ENCODE peak calls at places on chromosomes 3 and 15, in eight cellular contexts. N is GM23338, Q is PC-3, R is transverse colon, X is heart right ventricle, Z is pancreas, U is psoas muscle, L is adrenal gland. D is an unnamed sample.

GRCh38 chr3:167837430-167837829 is 101.9 kb downstream of the SERPINI1 start:
- DNase-seq in N (no peak), R (no peak), X (no peak), Q (peak; percentile 52), Z (no peak), U (no peak), L (no peak), D (no peak)

GRCh38 chr15:52028431-52029093 is 9.5 kb downstream of the MAPK6 start:
- DNase-seq in N (no peak), X (no peak), R (no peak), U (no peak), L (no peak), Z (no peak), Q (no peak), D (no peak)

GRCh38 chr3:25768851-25769250 is 14.4 kb downstream of the NGLY1 start:
- DNase-seq in N (no peak), X (no peak), U (no peak), R (no peak), L (no peak), Z (no peak), Q (no peak), D (no peak)

GRCh38 chr3:17233398-17233800 is 348.6 kb downstream of the PLCL2 start:
- DNase-seq in R (no peak), N (peak; percentile 69), U (no peak), X (no peak), Z (no peak), L (peak; percentile 20), Q (peak; percentile 97), D (peak; percentile 67)

GRCh38 chr3:191136347-191136746 is 62.7 kb upstream of the OSTN start:
- DNase-seq in X (no peak), Z (no peak), R (no peak), L (no peak), N (peak; percentile 61), Q (peak; percentile 68), U (no peak), D (peak; percentile 7)

GRCh38 chr3:127607675-127608361 is 9.6 kb downstream of the MCM2 start:
- DNase-seq in Q (no peak), R (no peak), X (no peak), Z (no peak), U (peak; percentile 15), L (no peak), N (no peak), D (no peak)

GRCh38 chr3:194139085-194139976 is 3.4 kb downstream of the HES1 start:
- DNase-seq in N (peak; percentile 67), Q (peak; percentile 83), X (no peak), U (peak; percentile 54), Z (no peak), R (no peak), L (no peak), D (peak; percentile 72)

GRCh38 chr15:56772868-56773639 is 39.7 kb upstream of the ZNF280D start:
- DNase-seq in U (no peak), Q (no peak), L (no peak), N (peak; percentile 61), Z (no peak), X (no peak), R (no peak), D (no peak)

GRCh38 chr3:14481646-14482036 is 58.5 kb downstream of the GRIP2 start:
- DNase-seq in Z (no peak), Q (no peak), U (peak; percentile 17), X (no peak), N (no peak), L (no peak), R (no peak), D (no peak)

GRCh38 chr3:128011140-128011539 is 41.1 kb upstream of the SEC61A1 start:
- DNase-seq in Z (peak; percentile 89), N (peak; percentile 95), R (peak; percentile 58), U (no peak), Q (peak; percentile 70), X (no peak), L (no peak), D (peak; percentile 38)

GRCh38 chr15:25797511-25798206 is 65.5 kb downstream of the ATP10A start:
- DNase-seq in R (no peak), X (no peak), L (no peak), U (no peak), Q (no peak), Z (no peak), N (no peak), D (no peak)

GRCh38 chr3:42205800-42206514 is 60.0 kb downstream of the CCK start:
- DNase-seq in Z (no peak), X (no peak), U (no peak), L (no peak), N (peak; percentile 26), R (no peak), Q (no peak), D (no peak)

GRCh38 chr15:37788767-37789391 is 145.6 kb upstream of the TMCO5A start:
- DNase-seq in R (no peak), Q (no peak), U (no peak), N (no peak), X (no peak), L (no peak), Z (no peak), D (no peak)

GRCh38 chr3:50352762-50353161 is 2.1 kb downstream of the CYB561D2 start:
- DNase-seq in Z (no peak), X (no peak), L (no peak), R (no peak), U (no peak), Q (peak; percentile 80), N (no peak), D (no peak)

GRCh38 chr15:82197734-82198594 is 64.6 kb downstream of the EFL1 start:
- DNase-seq in R (peak; percentile 60), Z (no peak), Q (peak; percentile 81), X (peak; percentile 31), L (peak; percentile 74), U (peak; percentile 67), N (peak; percentile 91), D (peak; percentile 84)

GRCh38 chr15:31452595-31453557 is 126.2 kb downstream of the KLF13 start:
- DNase-seq in L (no peak), N (no peak), R (no peak), Q (no peak), X (peak; percentile 58), Z (no peak), U (peak; percentile 82), D (no peak)
- H3K4me1 ChIP-seq in L (no peaks in the 10 kb centered on the region), N (no peaks in the 10 kb centered on the region), R (no peaks in the 10 kb centered on the region), Q (peaks cover 9% of the 10 kb centered on the region), X (no peaks in the 10 kb centered on the region), Z (no peaks in the 10 kb centered on the region), U (no peaks in the 10 kb centered on the region), D (no peaks in the 10 kb centered on the region)

GRCh38 chr15:70557506-70558258 is 205.7 kb downstream of the UACA start:
- DNase-seq in N (no peak), Z (no peak), L (no peak), U (peak; percentile 63), R (no peak), X (no peak), Q (no peak), D (no peak)
- TF ChIP-seq CTCF in N (no peak), Z (no peak), L (no peak), U (no peak), R (no peak), X (no peak), Q (no peak), D (no peak)

GRCh38 chr15:62068071-62068786 is 1.5 kb downstream of the C2CD4A start:
- DNase-seq in N (peak; percentile 68), U (peak; percentile 70), X (peak; percentile 61), Z (peak; percentile 87), L (peak; percentile 44), R (peak; percentile 51), Q (peak; percentile 22), D (peak; percentile 50)
- H3K4me3 ChIP-seq in N (peak overlapping the region; percentile 54), U (peak overlapping the region; percentile 63), X (peak overlapping the region; percentile 51), Z (peak overlapping the region; percentile 62), L (peak overlapping the region; percentile 66), R (peak overlapping the region; percentile 68), Q (peak overlapping the region; percentile 64), D (peak overlapping the region; percentile 20)

DNA sequence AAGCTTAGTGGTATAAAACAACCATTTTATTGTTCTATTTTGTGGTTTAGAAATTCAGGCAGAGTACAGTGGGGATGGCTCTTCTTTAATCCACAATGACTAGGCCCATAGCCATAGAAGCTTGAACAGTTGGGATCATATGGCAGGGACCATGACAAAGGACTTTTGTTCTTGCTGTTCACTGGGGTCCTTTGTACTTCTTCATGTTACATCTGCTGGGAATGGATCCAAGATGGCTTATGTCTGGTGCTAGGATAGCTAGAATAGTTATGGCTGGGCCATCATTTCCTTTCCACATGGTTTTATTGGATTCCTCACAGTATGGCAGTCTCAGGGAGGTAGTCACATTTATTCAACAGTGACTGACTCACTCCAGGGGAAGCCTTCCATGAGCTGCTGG is 427.9 kb upstream of the AGTR1 start:
- DNase-seq in U (no peak), Q (peak; percentile 2), Z (no peak), L (no peak), R (no peak), N (no peak), X (no peak), D (no peak)
- H3K4me1 ChIP-seq in U (no peaks in the 10 kb centered on the region), Q (no peaks in the 10 kb centered on the region), Z (no peaks in the 10 kb centered on the region), L (no peaks in the 10 kb centered on the region), R (no peaks in the 10 kb centered on the region), N (peaks cover 28% of the 10 kb centered on the region), X (no peaks in the 10 kb centered on the region), D (no peaks in the 10 kb centered on the region)

GRCh38 chr15:62021991-62022600 is 38.2 kb downstream of the VPS13C start:
- DNase-seq in Q (peak; percentile 36), Z (no peak), R (no peak), N (peak; percentile 62), L (no peak), X (no peak), U (no peak), D (peak; percentile 3)
- TF ChIP-seq CTCF in Q (peak; percentile 62), Z (no peak), R (no peak), N (peak; percentile 77), L (no peak), X (peak; percentile 27), U (no peak), D (peak; percentile 32)